ENCODE peak calls at places on chromosomes 2 and 18, in six cellular contexts. J, E, L, U, A and H are unnamed samples.
A peak's percentile ranks its signal among the peaks of the same experiment; 100 is the strongest.

GRCh38 chr18:11872479-11873136 is 21.4 kb downstream of the CHMP1B start:
- DNase-seq in E (peak; percentile 12), L (peak; percentile 48), U (peak; percentile 36), A (no peak), J (no peak), H (no peak)

GRCh38 chr2:109613922-109614714 is at the start of the genes SEPTIN10 and SOWAHC:
- DNase-seq in L (peak; percentile 96), J (peak; percentile 66), U (peak; percentile 97), E (peak; percentile 99), A (peak; percentile 93), H (peak; percentile 63)

GRCh38 chr2:219400562-219400961 is 12.8 kb upstream of the DNPEP start:
- DNase-seq in J (no peak), E (no peak), A (no peak), L (no peak), U (no peak), H (no peak)

GRCh38 chr2:23361185-23361584 is 23.8 kb upstream of the KLHL29 start:
- DNase-seq in A (no peak), U (no peak), L (no peak), E (no peak), J (no peak), H (no peak)

GRCh38 chr2:165239230-165239629 is at the start of gene SCN2A:
- DNase-seq in J (no peak), L (no peak), U (peak; percentile 47), A (no peak), E (peak; percentile 60), H (no peak)

GRCh38 chr2:238160206-238161129 is 1.7 kb downstream of the ERFE start:
- DNase-seq in J (no peak), A (no peak), U (no peak), E (no peak), L (no peak), H (no peak)

GRCh38 chr2:99850076-99850710 is 292.2 kb downstream of the AFF3 start:
- DNase-seq in L (no peak), E (no peak), J (no peak), A (no peak), U (no peak), H (no peak)

GRCh38 chr2:231123362-231123898 is 1.4 kb downstream of the HTR2B start:
- DNase-seq in U (no peak), J (no peak), L (no peak), E (peak; percentile 78), A (no peak), H (no peak)

GRCh38 chr2:192437653-192438052 is 242.9 kb upstream of the TMEFF2 start:
- DNase-seq in U (no peak), L (no peak), A (no peak), J (no peak), E (no peak), H (no peak)

GRCh38 chr2:54047076-54047475 is 68.3 kb upstream of the ACYP2 start:
- DNase-seq in U (no peak), L (no peak), A (no peak), J (no peak), E (no peak), H (no peak)
- TF ChIP-seq POLR2AphosphoS5 in U (no peak), L (no peak), A (no peak), J (no peak), E (no peak), H (no peak)

DNA sequence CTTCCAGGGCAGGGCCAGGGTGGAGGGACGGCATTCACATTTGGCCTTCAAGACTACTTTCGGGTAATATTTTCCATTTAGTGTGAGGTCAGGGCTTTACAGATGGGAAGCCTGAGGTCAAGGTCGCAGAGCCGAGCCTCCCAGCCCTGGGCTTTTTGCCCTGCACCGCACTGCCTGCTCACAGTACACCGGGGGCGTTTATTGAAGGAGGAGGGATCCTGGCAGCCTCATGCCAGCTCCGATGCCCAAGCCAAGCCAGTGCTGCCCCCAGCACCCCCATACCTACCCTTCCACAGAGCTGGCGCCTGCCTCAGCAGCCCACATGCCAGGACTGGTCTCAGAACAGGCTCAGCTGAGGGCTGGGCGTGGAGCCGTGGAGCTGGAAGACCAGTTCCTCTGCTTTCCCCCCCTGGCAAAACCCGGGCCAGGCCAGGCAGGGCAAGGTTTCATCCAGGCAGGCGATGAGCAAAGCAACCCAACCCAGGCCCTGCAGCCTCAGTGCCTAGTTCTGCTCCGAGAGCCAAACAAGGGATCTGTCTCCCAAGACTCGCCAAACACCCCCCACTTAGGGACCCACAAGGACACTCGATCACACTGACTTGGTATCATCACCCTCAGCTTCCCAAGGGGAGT is 11.9 kb downstream of the SDC1 start:
- DNase-seq in E (peak; percentile 9), A (peak; percentile 88), J (no peak), U (no peak), L (peak; percentile 88), H (no peak)
- TF ChIP-seq POLR2A in E (no peak), A (no peak), J (no peak), U (no peak), L (no peak), H (no peak)

DNA sequence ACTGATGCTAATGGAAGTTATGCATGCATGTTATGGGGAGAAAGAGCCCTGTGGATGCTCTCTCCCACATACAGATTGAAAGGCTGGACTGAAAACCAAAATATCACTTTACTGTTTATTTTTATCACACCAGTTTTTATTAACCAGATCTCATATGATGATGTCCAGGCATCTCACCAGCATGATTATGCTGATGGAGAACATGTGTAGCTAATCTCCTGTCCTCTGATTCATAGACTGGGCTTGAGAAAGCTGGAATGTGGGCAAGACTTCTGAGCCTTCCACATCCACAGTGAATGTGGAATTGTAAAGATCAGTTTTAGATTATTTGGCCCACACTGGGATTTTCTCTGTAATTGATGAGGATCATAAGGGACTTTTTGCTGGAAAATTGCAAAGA is 137.9 kb downstream of the ICOS start:
- DNase-seq in J (no peak), E (no peak), L (no peak), A (no peak), U (no peak), H (no peak)
- TF ChIP-seq POLR2AphosphoS5 in J (no peak), E (no peak), L (no peak), A (peak; percentile 55), U (no peak), H (no peak)

DNA sequence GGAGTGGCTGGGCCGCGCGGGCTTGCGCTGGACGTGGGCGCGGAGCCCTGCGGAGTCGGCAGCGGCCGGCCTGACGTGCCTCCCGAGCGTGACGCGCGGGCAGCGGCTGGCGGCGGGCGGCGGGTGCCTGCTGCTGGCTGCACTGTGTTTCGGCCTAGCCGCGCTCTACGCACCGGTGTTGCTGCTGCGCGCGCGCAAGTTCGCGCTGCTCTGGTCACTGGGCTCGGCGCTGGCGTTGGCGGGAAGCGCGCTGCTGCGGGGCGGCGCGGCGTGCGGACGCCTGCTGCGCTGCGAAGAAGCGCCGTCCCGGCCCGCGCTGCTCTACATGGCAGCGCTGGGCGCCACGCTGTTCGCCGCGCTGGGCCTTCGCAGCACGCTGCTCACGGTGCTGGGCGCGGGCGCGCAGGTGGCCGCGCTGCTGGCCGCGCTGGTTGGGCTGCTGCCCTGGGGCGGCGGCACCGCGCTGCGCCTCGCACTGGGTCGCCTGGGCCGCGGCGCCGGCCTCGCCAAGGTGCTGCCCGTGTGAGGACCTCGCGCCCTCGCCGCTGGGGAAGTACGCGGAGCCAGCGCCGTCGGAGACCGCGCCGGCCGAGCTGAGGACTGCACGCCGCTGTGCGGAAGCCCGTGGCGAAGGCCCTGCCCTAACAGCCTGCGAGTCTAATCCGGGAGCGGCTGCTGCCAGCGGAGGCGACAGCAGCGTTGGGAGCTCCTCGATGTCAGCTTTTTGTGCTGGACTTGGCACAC is 526 bp downstream of the SFT2D3 start:
- DNase-seq in J (peak; percentile 64), E (peak; percentile 80), L (peak; percentile 84), U (peak; percentile 16), A (peak; percentile 76), H (peak; percentile 64)
- TF ChIP-seq POLR2A in J (peak; percentile 60), E (no peak), L (peak; percentile 32), U (no peak), A (no peak), H (peak; percentile 42)

GRCh38 chr18:76075777-76076176 is 419.3 kb downstream of the ZNF516 start:
- DNase-seq in L (no peak), J (no peak), E (no peak), U (no peak), A (no peak), H (no peak)

GRCh38 chr18:76081536-76081935 is 413.5 kb downstream of the ZNF516 start:
- DNase-seq in U (no peak), L (no peak), J (no peak), A (no peak), E (no peak), H (no peak)

DNA sequence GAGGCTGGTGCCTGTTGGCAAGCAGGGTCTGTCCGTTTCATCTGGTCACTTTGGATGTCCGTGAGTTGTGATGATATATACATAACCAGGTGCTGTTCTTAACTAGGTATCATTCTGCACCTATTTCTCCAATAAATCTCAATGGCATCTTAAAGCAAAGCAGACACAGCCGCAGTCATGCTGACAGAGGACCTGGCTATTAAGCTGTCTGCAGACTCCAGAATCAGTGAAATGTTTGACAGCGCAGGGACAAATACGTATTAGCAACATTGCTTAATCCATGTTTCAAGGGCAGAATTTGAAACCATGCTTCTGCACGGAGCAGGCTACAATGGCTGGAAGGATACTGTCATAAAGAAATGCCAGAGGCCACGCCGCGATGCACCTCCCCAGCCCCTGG is 414.6 kb downstream of the ZNF516 start:
- DNase-seq in A (no peak), U (no peak), L (no peak), J (no peak), E (no peak), H (no peak)
- TF ChIP-seq POLR2AphosphoS5 in A (no peak), U (no peak), L (no peak), J (no peak), E (no peak), H (no peak)

GRCh38 chr2:36705326-36706020 is 9.0 kb downstream of the VIT start:
- DNase-seq in E (no peak), L (no peak), U (no peak), A (no peak), J (no peak), H (no peak)
- TF ChIP-seq POLR2A in E (no peak), L (no peak), U (no peak), A (no peak), J (no peak), H (no peak)

DNA sequence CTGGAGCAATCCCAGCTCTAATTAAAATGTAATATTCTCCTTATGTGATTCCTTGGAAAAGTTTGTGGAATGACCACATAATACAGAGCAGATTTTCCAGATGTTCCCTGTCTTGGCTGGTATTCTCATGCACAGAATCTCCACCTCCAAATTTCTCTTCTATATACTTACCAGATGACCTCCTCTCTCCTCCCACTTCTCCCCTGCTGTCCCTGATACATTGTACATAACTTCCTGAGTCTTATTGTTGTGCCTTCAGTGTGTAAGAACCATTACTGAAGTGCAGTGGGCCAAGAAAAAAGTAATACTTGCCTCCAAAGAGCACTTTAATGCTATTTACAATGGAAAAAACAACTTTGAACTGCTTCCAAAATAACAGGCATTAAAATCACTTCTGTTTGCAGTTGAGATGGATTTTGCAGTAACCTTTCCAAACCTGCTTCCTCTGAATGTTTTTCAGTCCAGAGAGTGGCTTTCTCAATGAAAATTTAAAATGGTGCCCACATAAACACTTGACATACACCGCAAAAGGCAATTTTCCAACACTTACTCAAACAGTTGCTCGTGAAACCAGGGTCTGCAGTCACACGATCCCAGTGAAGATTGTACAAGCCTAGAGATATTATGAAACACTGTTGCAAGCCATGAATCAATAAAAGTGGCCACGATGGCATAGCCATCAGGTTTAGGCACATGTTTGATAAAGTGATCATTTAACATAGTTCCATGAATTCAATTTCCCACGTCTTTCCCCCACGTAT is 258.1 kb downstream of the MTX2 start:
- DNase-seq in U (no peak), L (no peak), A (no peak), J (no peak), E (peak; percentile 83), H (no peak)
- TF ChIP-seq POLR2AphosphoS5 in U (no peak), L (no peak), A (no peak), J (no peak), E (no peak), H (no peak)